ENCODE peak calls at places on chromosomes 7 and 10, in six cellular contexts. G, D, F, T, N and W are unnamed samples.

GRCh38 chr10:103784723-103785418 is 70.5 kb downstream of the SH3PXD2A start:
- DNase-seq in T (no peak), G (no peak), D (no peak), F (no peak), N (no peak), W (no peak)

GRCh38 chr10:132784582-132785432 is 1.1 kb downstream of the NKX6-2 start:
- DNase-seq in G (no peak), D (no peak), T (no peak), F (no peak), N (no peak), W (no peak)

GRCh38 chr10:79433324-79434222 is 11.9 kb downstream of the ZCCHC24 start:
- DNase-seq in N (no peak), G (no peak), F (no peak), D (peak; percentile 20), T (no peak), W (no peak)

GRCh38 chr7:11212080-11212711 is 238.5 kb downstream of the PHF14 start:
- DNase-seq in N (peak; percentile 70), D (no peak), G (no peak), T (peak; percentile 66), F (peak; percentile 83), W (peak; percentile 19)

GRCh38 chr7:26200113-26200443 is 468 bp downstream of the HNRNPA2B1 start:
- DNase-seq in F (no peak), G (peak; percentile 88), N (no peak), T (no peak), D (peak; percentile 71), W (no peak)

GRCh38 chr10:71077143-71077581 is 135.2 kb upstream of the UNC5B start:
- DNase-seq in T (no peak), F (no peak), N (no peak), D (peak; percentile 19), G (peak; percentile 29), W (no peak)

GRCh38 chr10:108424656-108425055 is 1260.2 kb upstream of the SORCS1 start:
- DNase-seq in G (no peak), D (no peak), N (peak; percentile 6), T (peak; percentile 54), F (peak; percentile 45), W (no peak)

GRCh38 chr7:32518534-32519140 is 23.3 kb downstream of the AVL9 start:
- DNase-seq in D (no peak), F (peak; percentile 74), N (no peak), T (peak; percentile 71), G (no peak), W (no peak)

GRCh38 chr10:101014230-101014884 is 14.7 kb downstream of the LZTS2 start:
- DNase-seq in G (peak; percentile 87), N (peak; percentile 69), F (peak; percentile 67), T (peak; percentile 56), D (peak; percentile 80), W (no peak)

GRCh38 chr7:144391823-144392255 is 11.7 kb downstream of the NOBOX start:
- DNase-seq in F (peak; percentile 79), T (peak; percentile 39), G (no peak), N (peak; percentile 46), D (no peak), W (no peak)

GRCh38 chr10:70323697-70324340 is 40.0 kb upstream of the NPFFR1 start:
- DNase-seq in G (no peak), D (no peak), F (no peak), T (no peak), N (no peak), W (no peak)

GRCh38 chr10:22623624-22624263 is 90.6 kb downstream of the PIP4K2A start:
- DNase-seq in D (no peak), G (no peak), N (peak; percentile 28), T (peak; percentile 18), F (peak; percentile 19), W (no peak)

GRCh38 chr7:18497082-18497481 is 1.5 kb downstream of the HDAC9 start:
- DNase-seq in T (no peak), N (no peak), F (no peak), G (no peak), D (no peak), W (no peak)

GRCh38 chr7:139687980-139688632 is 89.7 kb downstream of the HIPK2 start:
- DNase-seq in G (no peak), F (peak; percentile 62), N (peak; percentile 58), D (no peak), T (peak; percentile 55), W (no peak)

GRCh38 chr7:108335264-108335918 is 120.8 kb downstream of the NRCAM start:
- DNase-seq in F (peak; percentile 20), T (no peak), N (peak; percentile 27), D (no peak), G (no peak), W (no peak)

GRCh38 chr10:21524526-21525366 is 736 bp downstream of the SKIDA1 start:
- DNase-seq in G (no peak), N (no peak), D (no peak), T (peak; percentile 67), F (peak; percentile 85), W (no peak)

GRCh38 chr10:62010366-62010765 is 108.9 kb downstream of the ARID5B start:
- DNase-seq in T (peak; percentile 53), N (no peak), D (no peak), G (no peak), F (peak; percentile 47), W (no peak)

GRCh38 chr7:91168766-91169518 is 95.3 kb upstream of the FZD1 start:
- DNase-seq in D (no peak), F (peak; percentile 66), G (no peak), T (peak; percentile 68), N (peak; percentile 3), W (no peak)

GRCh38 chr10:105969884-105970377 is 1194.6 kb downstream of the SORCS1 start:
- DNase-seq in N (no peak), G (no peak), F (no peak), D (no peak), T (no peak), W (no peak)

GRCh38 chr7:44104880-44105771 is 981 bp downstream of the AEBP1 start:
- DNase-seq in N (peak; percentile 34), T (peak; percentile 46), F (peak; percentile 64), D (peak; percentile 81), G (no peak), W (peak; percentile 79)

GRCh38 chr10:47316131-47316530 is 6.1 kb upstream of the GDF2 start:
- DNase-seq in N (no peak), G (no peak), T (no peak), D (no peak), F (no peak), W (no peak)

GRCh38 chr7:122055072-122055471 is 89.0 kb downstream of the AASS start:
- DNase-seq in G (no peak), F (no peak), N (no peak), D (no peak), T (no peak), W (no peak)

GRCh38 chr10:72611783-72612182 is 14.1 kb downstream of the MICU1 start:
- DNase-seq in N (no peak), F (no peak), D (no peak), G (no peak), T (no peak), W (no peak)

GRCh38 chr7:120550494-120551048 is 277.6 kb downstream of the KCND2 start:
- DNase-seq in F (no peak), N (peak; percentile 46), D (no peak), G (no peak), T (no peak), W (no peak)

GRCh38 chr7:71598553-71598952 is 466.6 kb downstream of the GALNT17 start:
- DNase-seq in N (peak; percentile 53), D (no peak), T (no peak), F (no peak), G (no peak), W (no peak)

GRCh38 chr10:125273023-125273422 is 112.7 kb upstream of the CTBP2 start:
- DNase-seq in N (no peak), D (no peak), F (no peak), T (no peak), G (no peak), W (no peak)

GRCh38 chr10:117318909-117319308 is 56.3 kb downstream of the PDZD8 start:
- DNase-seq in G (no peak), F (peak; percentile 54), D (no peak), N (no peak), T (peak; percentile 35), W (no peak)

GRCh38 chr10:79159785-79160184 is 91.0 kb downstream of the ZMIZ1 start:
- DNase-seq in F (peak; percentile 70), N (peak; percentile 57), G (no peak), T (peak; percentile 68), D (peak; percentile 83), W (no peak)

GRCh38 chr7:91280180-91280579 is 15.9 kb downstream of the FZD1 start:
- DNase-seq in T (peak; percentile 4), F (no peak), G (no peak), D (no peak), N (no peak), W (no peak)

GRCh38 chr7:2517004-2517403 is 2.6 kb upstream of the LFNG start:
- DNase-seq in D (no peak), T (peak; percentile 93), G (no peak), F (peak; percentile 64), N (peak; percentile 88), W (peak; percentile 55)
- TF ChIP-seq CTCF in D (no peak), T (peak; percentile 30), G (no peak), F (no peak), N (peak; percentile 53), W (peak; percentile 18)

GRCh38 chr10:4451512-4451911 is 374.5 kb upstream of the AKR1E2 start:
- DNase-seq in N (no peak), F (no peak), G (no peak), D (no peak), T (no peak), W (no peak)
- H3K4me3 ChIP-seq in N (no peak overlapping the region), F (no peak overlapping the region), G (no peak overlapping the region), D (no peak overlapping the region), T (no peak overlapping the region), W (no peak overlapping the region)

DNA sequence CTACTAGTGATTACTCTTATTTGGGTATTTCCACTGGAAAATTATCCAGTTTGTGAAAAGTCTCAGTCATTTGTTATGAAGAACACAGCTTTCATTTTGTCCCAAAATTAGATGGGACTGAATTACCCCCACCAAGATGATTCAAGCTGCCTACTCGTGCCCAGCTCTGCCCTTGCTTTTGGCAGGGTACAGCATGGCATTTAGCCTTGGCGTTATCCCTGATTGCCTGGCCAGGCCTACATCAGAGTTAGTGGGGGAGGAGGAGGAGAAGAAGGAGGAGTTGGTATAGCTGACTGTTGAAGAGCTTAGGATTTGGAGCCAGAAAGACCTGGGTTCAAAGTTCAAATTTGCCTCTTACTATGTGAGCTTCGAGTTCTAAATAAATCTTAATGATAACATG is 47.4 kb downstream of the MTURN start:
- DNase-seq in D (peak; percentile 61), G (no peak), T (no peak), N (no peak), F (no peak), W (no peak)
- TF ChIP-seq CTCF in D (no peak), G (no peak), T (no peak), N (no peak), F (no peak), W (no peak)

DNA sequence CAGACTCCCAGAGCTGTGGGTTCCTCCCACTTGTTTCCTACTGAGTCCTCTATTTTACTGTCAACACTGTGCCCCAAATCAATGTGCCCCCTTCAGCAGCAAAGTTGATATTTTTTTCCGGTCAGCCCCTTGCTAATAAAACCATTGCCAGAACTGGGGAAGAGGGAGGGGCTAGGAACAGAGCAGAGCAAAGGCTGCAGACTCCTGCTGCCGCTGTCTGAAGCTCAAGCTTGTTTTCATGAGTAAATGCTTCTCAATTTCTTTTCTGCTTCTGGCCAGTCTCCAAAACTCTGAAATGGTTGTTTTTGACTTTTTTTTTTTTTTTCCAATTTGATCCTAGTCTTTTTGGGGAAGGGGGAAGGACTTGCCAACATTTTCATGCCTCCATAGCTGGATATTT is 26.7 kb upstream of the PROSER2 start:
- DNase-seq in D (no peak), T (no peak), F (no peak), N (no peak), G (no peak), W (no peak)
- H3K4me3 ChIP-seq in D (no peak overlapping the region), T (no peak overlapping the region), F (no peak overlapping the region), N (no peak overlapping the region), G (no peak overlapping the region), W (no peak overlapping the region)

GRCh38 chr7:100418930-100419659 is 9.4 kb downstream of the ZCWPW1 start:
- DNase-seq in N (no peak), F (no peak), G (no peak), T (no peak), D (no peak), W (no peak)
- TF ChIP-seq CTCF in N (peak; percentile 3), F (peak; percentile 2), G (no peak), T (no peak), D (no peak), W (no peak)